ENCODE peak calls at places on chromosomes 7 and 10, in five cellular contexts. One of them, this sample, is unnamed.

GRCh38 chr10:11197266-11197712 is 179.6 kb downstream of the CELF2 start:
- DNase-seq in heart left ventricle: peak
- DNase-seq in GM13977: peak
- DNase-seq in pancreas: peak
- DNase-seq in CD4-positive, alpha-beta T cell: no peak
- DNase-seq in this sample: peak

GRCh38 chr7:99115379-99115778 is 28.5 kb downstream of the SMURF1 start:
- DNase-seq in heart left ventricle: no peak
- DNase-seq in GM13977: no peak
- DNase-seq in pancreas: no peak
- DNase-seq in CD4-positive, alpha-beta T cell: no peak
- DNase-seq in this sample: no peak

GRCh38 chr10:118900617-118901016 is 128.9 kb upstream of the NANOS1 start:
- DNase-seq in heart left ventricle: no peak
- DNase-seq in GM13977: no peak
- DNase-seq in pancreas: no peak
- DNase-seq in CD4-positive, alpha-beta T cell: no peak
- DNase-seq in this sample: no peak

GRCh38 chr10:22962817-22963216 is 35.0 kb downstream of the ARMC3 start:
- DNase-seq in heart left ventricle: no peak
- DNase-seq in GM13977: no peak
- DNase-seq in pancreas: no peak
- DNase-seq in CD4-positive, alpha-beta T cell: no peak
- DNase-seq in this sample: no peak

GRCh38 chr10:101330236-101331225 is 23.4 kb upstream of the BTRC start:
- DNase-seq in heart left ventricle: no peak
- DNase-seq in GM13977: no peak
- DNase-seq in pancreas: no peak
- DNase-seq in CD4-positive, alpha-beta T cell: no peak
- DNase-seq in this sample: no peak

GRCh38 chr10:12690525-12691139 is 310.9 kb downstream of the CCDC3 start:
- DNase-seq in heart left ventricle: no peak
- DNase-seq in GM13977: peak
- DNase-seq in pancreas: no peak
- DNase-seq in CD4-positive, alpha-beta T cell: no peak
- DNase-seq in this sample: no peak

GRCh38 chr7:157501576-157501975 is 164.8 kb downstream of the DNAJB6 start:
- DNase-seq in heart left ventricle: no peak
- DNase-seq in GM13977: no peak
- DNase-seq in pancreas: no peak
- DNase-seq in CD4-positive, alpha-beta T cell: no peak
- DNase-seq in this sample: no peak

GRCh38 chr7:30927559-30927958 is 15.9 kb downstream of the AQP1 start:
- DNase-seq in heart left ventricle: no peak
- DNase-seq in GM13977: no peak
- DNase-seq in pancreas: no peak
- DNase-seq in CD4-positive, alpha-beta T cell: no peak
- DNase-seq in this sample: peak

GRCh38 chr10:71394926-71395562 is 1.7 kb upstream of the CDH23 start:
- DNase-seq in heart left ventricle: no peak
- DNase-seq in GM13977: no peak
- DNase-seq in pancreas: no peak
- DNase-seq in CD4-positive, alpha-beta T cell: no peak
- DNase-seq in this sample: no peak

GRCh38 chr7:25148772-25149575 is 23.9 kb upstream of the CYCS start:
- DNase-seq in heart left ventricle: no peak
- DNase-seq in GM13977: no peak
- DNase-seq in pancreas: no peak
- DNase-seq in CD4-positive, alpha-beta T cell: no peak
- DNase-seq in this sample: no peak

GRCh38 chr7:33661430-33662160 is 243.7 kb upstream of the BMPER start:
- DNase-seq in heart left ventricle: no peak
- DNase-seq in GM13977: no peak
- DNase-seq in pancreas: no peak
- DNase-seq in CD4-positive, alpha-beta T cell: no peak
- DNase-seq in this sample: no peak

GRCh38 chr7:51261950-51262795 is 54.4 kb downstream of the COBL start:
- DNase-seq in heart left ventricle: no peak
- DNase-seq in GM13977: no peak
- DNase-seq in pancreas: peak
- DNase-seq in CD4-positive, alpha-beta T cell: no peak
- DNase-seq in this sample: no peak

GRCh38 chr10:83373659-83374058 is 765.6 kb upstream of the GHITM start:
- DNase-seq in heart left ventricle: peak
- DNase-seq in GM13977: no peak
- DNase-seq in pancreas: no peak
- DNase-seq in CD4-positive, alpha-beta T cell: no peak
- DNase-seq in this sample: no peak

GRCh38 chr7:25662881-25663588 is 434.7 kb upstream of the NPVF start:
- DNase-seq in heart left ventricle: peak
- DNase-seq in GM13977: no peak
- DNase-seq in pancreas: no peak
- DNase-seq in CD4-positive, alpha-beta T cell: no peak
- DNase-seq in this sample: no peak

GRCh38 chr7:74514131-74514591 is 60.5 kb downstream of the GTF2IRD1 start:
- DNase-seq in heart left ventricle: peak
- DNase-seq in GM13977: no peak
- DNase-seq in pancreas: no peak
- DNase-seq in CD4-positive, alpha-beta T cell: no peak
- DNase-seq in this sample: no peak

GRCh38 chr7:84190016-84190705 is 4.4 kb downstream of the SEMA3A start:
- DNase-seq in heart left ventricle: no peak
- DNase-seq in GM13977: no peak
- DNase-seq in pancreas: no peak
- DNase-seq in CD4-positive, alpha-beta T cell: no peak
- DNase-seq in this sample: no peak

GRCh38 chr10:23158370-23158769 is 33.7 kb upstream of the PTF1A start:
- DNase-seq in heart left ventricle: no peak
- DNase-seq in GM13977: peak
- DNase-seq in pancreas: peak
- DNase-seq in CD4-positive, alpha-beta T cell: peak
- DNase-seq in this sample: peak

GRCh38 chr7:8261711-8262695 is at the start of gene ICA1:
- DNase-seq in heart left ventricle: peak
- DNase-seq in GM13977: peak
- DNase-seq in pancreas: peak
- DNase-seq in CD4-positive, alpha-beta T cell: no peak
- DNase-seq in this sample: no peak

GRCh38 chr7:113582471-113582870 is 336.3 kb downstream of the PPP1R3A start:
- DNase-seq in heart left ventricle: no peak
- DNase-seq in GM13977: no peak
- DNase-seq in pancreas: no peak
- DNase-seq in CD4-positive, alpha-beta T cell: no peak
- DNase-seq in this sample: no peak

GRCh38 chr7:102849079-102849478 is 63.7 kb upstream of the LRRC17 start:
- DNase-seq in heart left ventricle: no peak
- DNase-seq in GM13977: no peak
- DNase-seq in pancreas: no peak
- DNase-seq in CD4-positive, alpha-beta T cell: no peak
- DNase-seq in this sample: no peak

GRCh38 chr7:156543699-156544098 is 96.9 kb upstream of the RNF32 start:
- DNase-seq in heart left ventricle: no peak
- DNase-seq in GM13977: no peak
- DNase-seq in pancreas: no peak
- DNase-seq in CD4-positive, alpha-beta T cell: no peak
- DNase-seq in this sample: no peak

GRCh38 chr7:32948202-32948601 is 9.0 kb upstream of the FKBP9 start:
- DNase-seq in heart left ventricle: no peak
- DNase-seq in GM13977: no peak
- DNase-seq in pancreas: no peak
- DNase-seq in CD4-positive, alpha-beta T cell: no peak
- DNase-seq in this sample: no peak

GRCh38 chr7:100119075-100119700 is at the start of the genes CNPY4 and TAF6:
- DNase-seq in heart left ventricle: peak
- DNase-seq in GM13977: peak
- DNase-seq in pancreas: peak
- DNase-seq in CD4-positive, alpha-beta T cell: peak
- DNase-seq in this sample: peak

GRCh38 chr10:1734288-1734687 is 3.0 kb downstream of the ADARB2 start:
- DNase-seq in heart left ventricle: no peak
- DNase-seq in GM13977: no peak
- DNase-seq in pancreas: no peak
- DNase-seq in CD4-positive, alpha-beta T cell: no peak
- DNase-seq in this sample: no peak

GRCh38 chr7:106517508-106517907 is 143.4 kb downstream of the CCDC71L start:
- DNase-seq in heart left ventricle: no peak
- DNase-seq in GM13977: no peak
- DNase-seq in pancreas: no peak
- DNase-seq in CD4-positive, alpha-beta T cell: no peak
- DNase-seq in this sample: no peak

GRCh38 chr7:138289864-138290263 is 170.2 kb upstream of the TRIM24 start:
- DNase-seq in heart left ventricle: no peak
- DNase-seq in GM13977: no peak
- DNase-seq in pancreas: no peak
- DNase-seq in CD4-positive, alpha-beta T cell: no peak
- DNase-seq in this sample: no peak

GRCh38 chr7:24741691-24742639 is 15.3 kb downstream of the GSDME start:
- DNase-seq in heart left ventricle: peak
- DNase-seq in GM13977: no peak
- DNase-seq in pancreas: no peak
- DNase-seq in CD4-positive, alpha-beta T cell: no peak
- DNase-seq in this sample: no peak

DNA sequence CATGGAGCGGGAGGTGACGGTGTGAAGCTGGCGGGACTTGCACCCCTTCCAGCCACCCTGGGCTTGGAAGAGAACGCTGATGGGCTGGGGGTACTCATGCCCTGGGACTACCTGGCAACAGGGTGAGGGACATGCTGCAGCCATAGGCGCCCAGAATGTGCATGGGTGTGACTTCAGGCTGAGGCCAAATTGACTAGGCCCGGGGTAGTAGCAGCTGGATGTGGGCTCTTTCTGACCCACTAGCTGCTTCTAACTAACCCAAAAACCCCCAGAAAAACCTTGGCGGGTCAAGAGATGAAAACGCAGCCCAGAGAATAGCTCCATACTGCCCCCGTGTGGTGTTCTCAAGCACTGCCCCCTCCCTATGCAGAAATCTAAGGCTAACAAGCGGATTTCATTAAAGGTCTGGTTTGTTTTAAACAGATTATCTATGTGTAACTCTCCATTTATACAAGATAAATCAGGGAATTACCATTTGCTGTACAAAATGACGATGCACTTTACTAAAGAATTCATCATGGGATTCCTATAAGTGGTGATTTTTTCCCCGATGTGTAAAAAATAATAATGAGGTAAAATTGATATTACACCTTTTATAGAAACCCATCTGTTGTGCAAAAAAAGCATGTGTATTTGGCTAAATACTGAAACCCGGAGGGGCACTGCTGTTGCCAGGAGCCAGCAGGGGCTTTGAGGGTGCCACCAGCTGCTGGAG is 4.2 kb downstream of the SMARCD3 start:
- DNase-seq in heart left ventricle: peak
- DNase-seq in GM13977: peak
- DNase-seq in pancreas: no peak
- DNase-seq in CD4-positive, alpha-beta T cell: peak
- DNase-seq in this sample: no peak
- TF ChIP-seq CTCF in heart left ventricle: peak
- TF ChIP-seq CTCF in GM13977: peak
- TF ChIP-seq CTCF in pancreas: peak
- TF ChIP-seq CTCF in CD4-positive, alpha-beta T cell: peak
- TF ChIP-seq CTCF in this sample: peak

GRCh38 chr10:89369142-89370105 is 8.4 kb upstream of the IFIT1B start:
- DNase-seq in heart left ventricle: no peak
- DNase-seq in GM13977: peak
- DNase-seq in pancreas: no peak
- DNase-seq in CD4-positive, alpha-beta T cell: no peak
- DNase-seq in this sample: peak
- TF ChIP-seq CTCF in heart left ventricle: peak
- TF ChIP-seq CTCF in GM13977: peak
- TF ChIP-seq CTCF in pancreas: no peak
- TF ChIP-seq CTCF in CD4-positive, alpha-beta T cell: peak
- TF ChIP-seq CTCF in this sample: peak

GRCh38 chr10:35237766-35238512 is 98.4 kb upstream of the CCNY start:
- DNase-seq in heart left ventricle: no peak
- DNase-seq in GM13977: no peak
- DNase-seq in pancreas: no peak
- DNase-seq in CD4-positive, alpha-beta T cell: no peak
- DNase-seq in this sample: no peak

GRCh38 chr10:35234073-35234472 is 102.2 kb upstream of the CCNY start:
- DNase-seq in heart left ventricle: no peak
- DNase-seq in GM13977: no peak
- DNase-seq in pancreas: no peak
- DNase-seq in CD4-positive, alpha-beta T cell: no peak
- DNase-seq in this sample: no peak

GRCh38 chr10:35232509-35232908 is 103.8 kb upstream of the CCNY start:
- DNase-seq in heart left ventricle: no peak
- DNase-seq in GM13977: no peak
- DNase-seq in pancreas: no peak
- DNase-seq in CD4-positive, alpha-beta T cell: no peak
- DNase-seq in this sample: no peak

GRCh38 chr10:35231646-35232045 is 104.7 kb upstream of the CCNY start:
- DNase-seq in heart left ventricle: no peak
- DNase-seq in GM13977: no peak
- DNase-seq in pancreas: no peak
- DNase-seq in CD4-positive, alpha-beta T cell: no peak
- DNase-seq in this sample: no peak

GRCh38 chr10:35236739-35237138 is 99.6 kb upstream of the CCNY start:
- DNase-seq in heart left ventricle: no peak
- DNase-seq in GM13977: no peak
- DNase-seq in pancreas: no peak
- DNase-seq in CD4-positive, alpha-beta T cell: no peak
- DNase-seq in this sample: no peak
- TF ChIP-seq CTCF in heart left ventricle: peak
- TF ChIP-seq CTCF in GM13977: peak
- TF ChIP-seq CTCF in pancreas: no peak
- TF ChIP-seq CTCF in CD4-positive, alpha-beta T cell: no peak
- TF ChIP-seq CTCF in this sample: no peak

DNA sequence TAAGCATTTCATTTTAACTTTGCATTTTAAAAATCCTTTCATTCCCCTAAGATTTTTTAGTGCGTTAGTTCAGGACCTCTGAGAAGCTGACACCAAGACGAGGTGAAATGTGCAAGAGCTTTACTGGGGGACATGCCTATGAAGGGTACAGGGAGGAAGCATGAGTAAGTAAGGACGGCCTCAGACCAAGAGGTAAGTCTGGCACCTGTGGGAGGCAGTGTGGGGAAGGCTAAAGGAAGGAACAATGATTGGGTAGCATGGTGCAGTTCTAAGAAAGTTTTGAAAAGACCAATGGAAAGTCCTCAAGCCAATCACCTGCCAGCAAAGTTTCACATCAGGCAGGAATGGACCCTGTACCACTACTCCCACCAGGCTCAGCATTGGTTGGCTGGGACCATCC is 369.2 kb downstream of the GFRA1 start:
- DNase-seq in heart left ventricle: no peak
- DNase-seq in GM13977: no peak
- DNase-seq in pancreas: no peak
- DNase-seq in CD4-positive, alpha-beta T cell: no peak
- DNase-seq in this sample: no peak
- TF ChIP-seq CTCF in heart left ventricle: no peak
- TF ChIP-seq CTCF in GM13977: no peak
- TF ChIP-seq CTCF in pancreas: no peak
- TF ChIP-seq CTCF in CD4-positive, alpha-beta T cell: no peak
- TF ChIP-seq CTCF in this sample: no peak

This sample was measured in B cell.